ENCODE peak calls at places on chromosome X, in six cellular contexts. B is neural crest cell, N is cardiac fibroblast, S is A549, Y is HFF-Myc, M is fibroblast of pulmonary artery. A is an unnamed sample.

GRCh38 chrX:153400146-153401132 is 711 bp downstream of the PNMA6E start:
- DNase-seq in M (peak; percentile 18), S (peak; percentile 68), Y (no peak), N (peak; percentile 34), B (peak; percentile 53), A (no peak)

GRCh38 chrX:45518552-45518951 is 317.9 kb upstream of the DIPK2B start:
- DNase-seq in M (no peak), S (no peak), Y (no peak), B (no peak), N (no peak), A (no peak)

GRCh38 chrX:11765449-11765848 is 7.4 kb downstream of the MSL3 start:
- DNase-seq in M (no peak), S (no peak), Y (no peak), N (no peak), B (no peak), A (no peak)

GRCh38 chrX:69109706-69110635 is 55.3 kb downstream of the PJA1 start:
- DNase-seq in S (peak; percentile 71), B (no peak), Y (peak; percentile 32), N (no peak), M (no peak), A (no peak)

GRCh38 chrX:155027509-155028066 is 944 bp downstream of the FUNDC2 start:
- DNase-seq in Y (no peak), N (peak; percentile 84), M (peak; percentile 89), B (no peak), S (no peak), A (no peak)

GRCh38 chrX:74534569-74535038 is 79.8 kb downstream of the RLIM start:
- DNase-seq in M (no peak), Y (no peak), B (no peak), S (no peak), N (peak; percentile 47), A (no peak)

GRCh38 chrX:12988797-12989196 is 13.9 kb downstream of the TMSB4X start:
- DNase-seq in B (no peak), N (peak; percentile 78), M (peak; percentile 75), Y (no peak), S (peak; percentile 57), A (no peak)

GRCh38 chrX:133414399-133415275 is 652 bp downstream of the GPC4 start:
- DNase-seq in N (peak; percentile 1), B (peak; percentile 34), M (peak; percentile 3), S (no peak), Y (no peak), A (peak; percentile 31)

GRCh38 chrX:148624951-148625350 is 124.5 kb downstream of the AFF2 start:
- DNase-seq in M (no peak), N (no peak), S (no peak), Y (no peak), B (no peak), A (no peak)

GRCh38 chrX:13396887-13397286 is 77.0 kb upstream of the ATXN3L start:
- DNase-seq in N (peak; percentile 72), Y (no peak), M (peak; percentile 50), S (no peak), B (no peak), A (no peak)

GRCh38 chrX:115452256-115452655 is 108.7 kb upstream of the PLS3 start:
- DNase-seq in S (no peak), B (no peak), N (peak; percentile 68), M (peak; percentile 32), Y (no peak), A (no peak)

GRCh38 chrX:34880656-34881055 is 61.9 kb upstream of the FAM47B start:
- DNase-seq in Y (no peak), M (peak; percentile 35), S (no peak), B (no peak), N (peak; percentile 72), A (no peak)

GRCh38 chrX:40936827-40937226 is 148.4 kb upstream of the USP9X start:
- DNase-seq in N (no peak), S (no peak), Y (no peak), M (no peak), B (no peak), A (no peak)

GRCh38 chrX:126376465-126376864 is 176.1 kb downstream of the DCAF12L1 start:
- DNase-seq in S (no peak), M (no peak), Y (no peak), N (no peak), B (no peak), A (no peak)

GRCh38 chrX:19958530-19959486 is 32.1 kb downstream of the BCLAF3 start:
- DNase-seq in M (no peak), Y (no peak), N (no peak), S (no peak), B (no peak), A (no peak)

GRCh38 chrX:44908198-44908597 is 35.2 kb downstream of the KDM6A start:
- DNase-seq in S (no peak), B (no peak), N (peak; percentile 25), M (peak; percentile 29), Y (no peak), A (no peak)

GRCh38 chrX:147901476-147902126 is 10.1 kb upstream of the FMR1 start:
- DNase-seq in S (no peak), M (no peak), N (no peak), Y (no peak), B (no peak), A (no peak)

GRCh38 chrX:40406330-40406859 is 174.4 kb upstream of the ATP6AP2 start:
- DNase-seq in N (no peak), B (no peak), S (no peak), Y (no peak), M (no peak), A (no peak)

GRCh38 chrX:116872931-116873330 is 410.2 kb upstream of the CT83 start:
- DNase-seq in B (no peak), N (no peak), M (no peak), Y (no peak), S (no peak), A (no peak)

GRCh38 chrX:118495958-118496762 is 545 bp downstream of the DOCK11 start:
- DNase-seq in N (peak; percentile 33), S (no peak), M (no peak), Y (no peak), B (peak; percentile 4), A (peak; percentile 9)

GRCh38 chrX:2463973-2464676 is 36.7 kb downstream of the DHRSX start:
- DNase-seq in B (no peak), N (no peak), S (peak; percentile 41), M (no peak), Y (no peak), A (no peak)

GRCh38 chrX:54758114-54759055 is 39.7 kb downstream of the ITIH6 start:
- DNase-seq in Y (no peak), S (no peak), N (no peak), B (no peak), M (no peak), A (no peak)

GRCh38 chrX:48599341-48599740 is 2.0 kb downstream of the WDR13 start:
- DNase-seq in N (no peak), Y (no peak), M (no peak), S (no peak), B (no peak), A (no peak)

GRCh38 chrX:103608305-103608963 is 671 bp downstream of the TCEAL3 start:
- DNase-seq in B (no peak), M (no peak), N (no peak), S (no peak), Y (no peak), A (no peak)

GRCh38 chrX:149495573-149496071 is 9.5 kb downstream of the IDS start:
- DNase-seq in S (peak; percentile 69), M (peak; percentile 51), N (peak; percentile 89), B (no peak), Y (no peak), A (no peak)

GRCh38 chrX:118971552-118971951 is 2.9 kb upstream of the LONRF3 start:
- DNase-seq in S (no peak), N (no peak), M (no peak), Y (no peak), B (no peak), A (no peak)

GRCh38 chrX:46587158-46587557 is 13.6 kb downstream of the CHST7 start:
- DNase-seq in N (peak; percentile 81), Y (no peak), B (no peak), M (peak; percentile 77), S (no peak), A (no peak)

GRCh38 chrX:100615015-100615414 is 21.6 kb downstream of the TSPAN6 start:
- DNase-seq in B (no peak), M (peak; percentile 78), N (peak; percentile 82), Y (peak; percentile 45), S (peak; percentile 13), A (no peak)

GRCh38 chrX:147376601-147377387 is 534.9 kb upstream of the FMR1 start:
- DNase-seq in S (no peak), B (no peak), N (no peak), M (no peak), Y (no peak), A (no peak)

GRCh38 chrX:2266445-2267349 is 234.1 kb downstream of the DHRSX start:
- DNase-seq in M (no peak), Y (no peak), B (no peak), N (no peak), S (no peak), A (no peak)

GRCh38 chrX:118226060-118226428 is 109.4 kb upstream of the KLHL13 start:
- DNase-seq in M (peak; percentile 26), S (peak; percentile 11), Y (no peak), N (peak; percentile 40), B (no peak), A (no peak)

GRCh38 chrX:153934473-153935325 is at the start of gene NAA10:
- DNase-seq in Y (no peak), S (peak; percentile 72), M (peak; percentile 64), N (peak; percentile 52), B (no peak), A (peak; percentile 58)

GRCh38 chrX:47200385-47201150 is 6.9 kb downstream of the UBA1 start:
- DNase-seq in M (peak; percentile 50), N (peak; percentile 81), B (no peak), Y (no peak), S (peak; percentile 48), A (no peak)

GRCh38 chrX:72584165-72584564 is 11.5 kb upstream of the HDAC8 start:
- DNase-seq in M (no peak), N (no peak), Y (no peak), S (no peak), B (no peak), A (no peak)
- TF ChIP-seq CTCF in M (no peak), N (no peak), Y (no peak), S (no peak), B (no peak), A (no peak)

DNA sequence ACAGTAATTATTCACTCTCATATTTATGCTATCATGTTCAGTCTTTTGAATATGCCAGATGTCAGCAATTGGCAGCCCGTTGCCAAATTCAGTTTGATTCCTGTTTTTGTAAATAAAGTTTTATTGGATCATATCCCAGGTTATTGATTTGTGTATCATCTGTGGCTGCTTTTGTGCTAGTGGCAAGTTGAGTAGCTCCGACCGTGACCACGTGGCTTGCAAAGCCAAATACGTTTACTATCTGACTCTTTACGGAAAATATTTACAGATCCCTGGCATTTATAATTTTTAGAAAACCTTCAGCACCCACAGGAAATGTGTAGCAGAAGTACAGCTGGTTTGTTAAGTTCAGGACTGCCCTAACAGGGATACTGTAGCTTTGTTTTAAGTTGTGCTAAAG is 67.4 kb downstream of the VCX2 start:
- DNase-seq in S (no peak), M (no peak), B (no peak), N (no peak), Y (no peak), A (no peak)
- TF ChIP-seq CTCF in S (no peak), M (no peak), B (no peak), N (no peak), Y (no peak), A (no peak)

GRCh38 chrX:129058405-129058804 is 464.9 kb downstream of the SMARCA1 start:
- DNase-seq in Y (no peak), S (no peak), B (no peak), M (no peak), N (no peak), A (no peak)
- TF ChIP-seq CTCF in Y (no peak), S (no peak), B (peak; percentile 22), M (no peak), N (no peak), A (peak; percentile 16)

GRCh38 chrX:9707306-9708015 is 58.2 kb downstream of the GPR143 start:
- DNase-seq in S (no peak), N (no peak), Y (no peak), M (no peak), B (no peak), A (no peak)
- TF ChIP-seq CTCF in S (no peak), N (no peak), Y (no peak), M (no peak), B (no peak), A (no peak)